ENCODE peak calls at places on chromosomes 16 and 17, in four cellular contexts. V, M, Q and F are unnamed samples.

GRCh38 chr16:65318138-65318537 is 196.3 kb upstream of the CDH11 start:
- DNase-seq in V (peak), M (no peak), Q (no peak), F (no peak)

GRCh38 chr16:83900611-83901010 is 1.7 kb downstream of the MLYCD start:
- DNase-seq in M (no peak), Q (no peak), V (no peak), F (no peak)

GRCh38 chr16:89442990-89443726 is 47.2 kb downstream of the ANKRD11 start:
- DNase-seq in M (peak), V (peak), Q (no peak), F (peak)

GRCh38 chr17:60971515-60972369 is 294.1 kb downstream of the BCAS3 start:
- DNase-seq in V (peak), Q (peak), M (peak), F (peak)

GRCh38 chr16:1961651-1962067 is 2.3 kb downstream of the NDUFB10 start:
- DNase-seq in V (no peak), Q (peak), M (peak), F (no peak)

GRCh38 chr16:84690088-84690819 is 9.5 kb upstream of the USP10 start:
- DNase-seq in M (no peak), Q (no peak), V (no peak), F (no peak)

GRCh38 chr16:14501331-14502255 is 128.5 kb downstream of the PARN start:
- DNase-seq in V (peak), Q (peak), M (peak), F (peak)

GRCh38 chr17:2337811-2338657 is 733 bp downstream of the SGSM2 start:
- DNase-seq in Q (peak), V (peak), M (peak), F (no peak)

GRCh38 chr16:65480276-65480675 is 358.4 kb upstream of the CDH11 start:
- DNase-seq in M (no peak), Q (no peak), V (no peak), F (no peak)

GRCh38 chr16:65769055-65769465 is 597.4 kb upstream of the CDH5 start:
- DNase-seq in Q (peak), M (no peak), V (no peak), F (no peak)

GRCh38 chr17:62187681-62188080 is 122.6 kb upstream of the MED13 start:
- DNase-seq in M (no peak), Q (no peak), V (peak), F (no peak)

GRCh38 chr17:12231027-12231682 is 210.5 kb downstream of the MAP2K4 start:
- DNase-seq in M (no peak), Q (no peak), V (no peak), F (no peak)

GRCh38 chr16:25037221-25037620 is 22.1 kb upstream of the ARHGAP17 start:
- DNase-seq in V (no peak), M (no peak), Q (no peak), F (no peak)

GRCh38 chr16:25950586-25951201 is 258.9 kb downstream of the HS3ST4 start:
- DNase-seq in M (no peak), Q (no peak), V (no peak), F (no peak)

GRCh38 chr17:3627768-3628167 is 8.3 kb downstream of the SHPK start:
- DNase-seq in Q (no peak), M (no peak), V (no peak), F (no peak)

GRCh38 chr17:3647769-3648540 is 11.4 kb downstream of the CTNS start:
- DNase-seq in Q (no peak), M (peak), V (peak), F (peak)

GRCh38 chr17:82875418-82875856 is 35.6 kb upstream of the ZNF750 start:
- DNase-seq in Q (no peak), V (no peak), M (peak), F (no peak)

GRCh38 chr17:56912105-56912999 is 1.5 kb downstream of the TRIM25 start:
- DNase-seq in Q (no peak), V (no peak), M (peak), F (no peak)

GRCh38 chr17:17564896-17565295 is 26.6 kb downstream of the PEMT start:
- DNase-seq in M (no peak), Q (no peak), V (no peak), F (no peak)

GRCh38 chr17:55210292-55210691 is 54.5 kb upstream of the HLF start:
- DNase-seq in Q (no peak), M (no peak), V (peak), F (no peak)

GRCh38 chr16:15777533-15778203 is 79.2 kb downstream of the MYH11 start:
- DNase-seq in M (peak), Q (peak), V (peak), F (peak)

GRCh38 chr17:45784583-45785372 is 658 bp downstream of the CRHR1 start:
- DNase-seq in M (peak), Q (peak), V (peak), F (no peak)

GRCh38 chr17:30415491-30415890 is 36.8 kb downstream of the CPD start:
- DNase-seq in M (no peak), V (no peak), Q (no peak), F (no peak)

GRCh38 chr16:66207139-66207863 is 159.2 kb upstream of the CDH5 start:
- DNase-seq in M (no peak), V (no peak), Q (no peak), F (no peak)

GRCh38 chr16:1707193-1707790 is 1.3 kb downstream of the MAPK8IP3 start:
- DNase-seq in Q (peak), M (peak), V (peak), F (no peak)

GRCh38 chr17:17377071-17377487 is 73.9 kb downstream of the NT5M start:
- DNase-seq in M (no peak), Q (no peak), V (peak), F (no peak)

GRCh38 chr16:80197790-80198201 is 343.0 kb upstream of the DYNLRB2 start:
- DNase-seq in M (peak), Q (no peak), V (no peak), F (no peak)

GRCh38 chr17:2120550-2121335 is 65.8 kb downstream of the HIC1 start:
- DNase-seq in Q (no peak), V (no peak), M (no peak), F (no peak)

GRCh38 chr17:48551601-48552452 is 6.9 kb upstream of the HOXB2 start:
- DNase-seq in Q (no peak), M (no peak), V (no peak), F (no peak)

GRCh38 chr17:7380321-7380720 is 568 bp upstream of the TNK1 start:
- DNase-seq in V (peak), Q (no peak), M (no peak), F (no peak)

GRCh38 chr16:79554912-79555311 is 45.6 kb downstream of the MAF start:
- DNase-seq in M (no peak), Q (no peak), V (no peak), F (no peak)

GRCh38 chr17:51869387-51869786 is 289.1 kb downstream of the CA10 start:
- DNase-seq in V (no peak), M (peak), Q (no peak), F (no peak)

GRCh38 chr17:9016941-9017552 is 4.3 kb upstream of the NTN1 start:
- DNase-seq in V (no peak), Q (no peak), M (no peak), F (no peak)

GRCh38 chr17:55601874-55602364 is 90.7 kb upstream of the SMIM36 start:
- DNase-seq in V (peak), M (peak), Q (peak), F (peak)

DNA sequence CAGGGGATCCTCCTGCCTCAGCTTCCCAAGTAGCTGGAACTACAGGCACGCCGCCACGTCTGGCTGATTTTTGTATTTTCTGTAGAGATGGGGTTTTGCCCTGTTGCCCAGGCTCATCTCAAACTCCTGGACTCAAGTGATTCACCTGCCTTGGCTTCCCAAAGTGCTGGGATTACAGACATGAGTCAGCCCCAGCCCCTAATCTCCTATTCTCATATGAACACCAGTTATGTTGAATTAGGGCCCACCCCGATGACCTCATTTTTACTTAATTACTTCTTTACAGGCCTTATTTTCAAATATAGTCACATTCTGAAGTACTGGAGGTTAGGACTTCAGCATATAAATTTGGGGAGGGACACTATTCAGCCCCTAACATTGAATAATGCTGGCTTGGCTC is 49.2 kb downstream of the ZNRF1 start:
- DNase-seq in V (no peak), Q (no peak), M (no peak), F (no peak)
- TF ChIP-seq ZBTB33 in V (no peak), Q (no peak), M (no peak), F (no peak)

GRCh38 chr16:49491736-49492089 is 118.1 kb downstream of the C16orf78 start:
- DNase-seq in Q (no peak), M (no peak), V (no peak), F (peak)
- H2AFZ ChIP-seq in Q (no peak), M (no peak), V (no peak), F (peak)

DNA sequence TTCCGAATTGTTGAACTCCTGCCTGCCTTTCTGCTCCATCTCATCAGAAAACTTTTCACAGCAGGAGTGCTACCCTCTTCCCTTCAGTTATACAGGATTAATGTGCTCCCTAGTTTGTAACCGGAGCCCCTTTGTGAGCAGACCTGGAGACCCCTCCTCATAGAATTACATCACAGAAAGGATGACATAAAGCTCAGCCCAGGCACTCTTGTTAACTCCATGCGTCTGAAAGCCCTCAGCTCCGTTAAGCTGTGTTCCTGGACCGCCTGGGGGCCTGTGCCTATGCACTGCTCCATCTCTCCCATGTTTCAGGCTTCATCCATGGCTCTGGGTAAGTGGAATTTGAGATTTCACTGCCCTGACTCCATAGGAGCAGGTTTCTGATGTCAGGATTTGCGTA is 7.6 kb downstream of the WSCD1 start:
- DNase-seq in Q (no peak), M (no peak), V (no peak), F (no peak)
- TF ChIP-seq ZBTB33 in Q (no peak), M (no peak), V (no peak), F (no peak)

GRCh38 chr17:75238684-75239191 is 22.7 kb downstream of the GGA3 start:
- DNase-seq in M (peak), V (peak), Q (peak), F (peak)
- H2AFZ ChIP-seq in M (no peak), V (no peak), Q (no peak), F (no peak)

DNA sequence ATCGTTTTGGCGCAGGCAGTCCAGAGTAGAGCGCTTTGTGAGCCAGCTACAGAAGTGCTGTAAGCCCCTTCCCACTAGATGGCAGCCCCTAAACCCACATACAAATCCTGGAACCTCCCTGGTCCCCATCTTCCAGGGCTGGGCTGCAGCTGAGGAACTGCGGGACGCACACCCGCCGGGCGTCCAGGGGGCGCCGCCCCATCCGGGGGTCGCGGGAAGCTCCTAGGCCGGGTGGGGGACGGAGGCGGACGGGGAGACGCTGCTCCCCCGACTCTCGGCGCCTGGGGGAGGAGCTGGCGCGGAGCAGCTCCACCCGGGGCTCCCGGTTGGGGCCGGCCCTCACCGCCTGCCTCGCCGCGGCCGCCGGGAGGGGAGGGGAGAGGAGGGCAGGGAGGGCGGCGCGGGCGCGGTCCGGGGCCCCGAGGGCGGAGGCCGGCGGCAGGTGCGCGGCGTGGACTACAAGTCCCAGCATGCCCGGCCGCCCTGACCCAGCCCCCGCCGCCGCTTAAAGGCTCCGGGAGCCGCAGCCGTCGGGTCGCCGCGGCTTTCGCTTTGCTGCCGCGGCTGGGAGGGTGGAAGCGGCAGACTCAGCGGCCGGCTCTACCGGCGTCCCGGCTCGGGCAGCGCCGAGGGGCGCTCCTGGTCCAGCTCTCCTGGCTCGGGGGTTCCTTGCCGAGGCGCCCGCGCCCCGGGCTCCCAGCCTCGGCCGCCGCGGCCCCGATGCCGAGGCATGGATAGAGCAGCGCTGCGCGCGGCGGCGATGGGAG is at the start of gene KSR1:
- DNase-seq in V (peak), M (peak), Q (peak), F (peak)
- TF ChIP-seq ZBTB33 in V (no peak), M (no peak), Q (no peak), F (no peak)

DNA sequence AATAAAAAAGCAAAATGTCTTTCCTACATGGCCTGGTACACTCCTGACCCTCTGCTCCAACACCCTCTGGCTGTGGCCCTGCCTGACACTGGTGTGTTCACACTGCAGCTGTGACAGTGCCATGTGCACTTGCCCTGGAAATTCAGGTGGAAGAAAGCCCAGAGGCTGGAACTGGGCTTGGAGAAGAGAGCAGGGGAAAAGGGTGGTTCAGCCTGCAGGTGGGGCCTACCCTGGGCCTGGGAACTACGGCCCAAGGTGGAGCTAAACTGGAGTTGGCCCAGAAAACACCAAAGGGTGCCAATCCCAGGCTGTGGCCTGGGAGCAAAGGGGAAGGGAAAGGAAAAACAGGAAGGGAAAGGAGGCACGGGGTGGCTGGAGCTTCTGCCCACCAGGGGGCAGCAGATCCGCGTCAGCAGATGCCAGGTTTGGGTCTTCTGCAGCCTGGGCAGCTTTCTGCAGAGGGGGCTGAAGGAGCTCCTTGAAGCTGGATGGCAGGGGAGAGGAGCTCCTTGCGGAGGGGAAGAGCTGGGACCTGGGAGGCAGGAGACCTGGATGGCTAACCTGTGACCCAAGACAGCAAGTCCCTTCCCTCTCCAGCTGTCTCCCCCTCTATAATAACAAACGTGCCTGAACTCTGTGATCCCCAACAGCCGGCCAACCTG is 15.4 kb upstream of the CTCF start:
- DNase-seq in V (peak), Q (peak), M (peak), F (peak)
- H2AFZ ChIP-seq in V (no peak), Q (no peak), M (no peak), F (no peak)

GRCh38 chr16:17921357-17921978 is 415.1 kb downstream of the NPIPA8 start:
- DNase-seq in Q (peak), V (peak), M (peak), F (peak)
- TF ChIP-seq ZBTB33 in Q (no peak), V (no peak), M (no peak), F (no peak)

GRCh38 chr16:88377961-88378360 is 4.8 kb upstream of the ZNF469 start:
- DNase-seq in Q (no peak), M (no peak), V (no peak), F (no peak)

GRCh38 chr16:88379694-88380040 is 3.1 kb upstream of the ZNF469 start:
- DNase-seq in V (peak), M (no peak), Q (no peak), F (no peak)

GRCh38 chr16:88378836-88379693 is 3.7 kb upstream of the ZNF469 start:
- DNase-seq in M (no peak), Q (no peak), V (peak), F (no peak)

GRCh38 chr16:88376835-88377726 is 5.7 kb upstream of the ZNF469 start:
- DNase-seq in Q (no peak), V (peak), M (no peak), F (no peak)

DNA sequence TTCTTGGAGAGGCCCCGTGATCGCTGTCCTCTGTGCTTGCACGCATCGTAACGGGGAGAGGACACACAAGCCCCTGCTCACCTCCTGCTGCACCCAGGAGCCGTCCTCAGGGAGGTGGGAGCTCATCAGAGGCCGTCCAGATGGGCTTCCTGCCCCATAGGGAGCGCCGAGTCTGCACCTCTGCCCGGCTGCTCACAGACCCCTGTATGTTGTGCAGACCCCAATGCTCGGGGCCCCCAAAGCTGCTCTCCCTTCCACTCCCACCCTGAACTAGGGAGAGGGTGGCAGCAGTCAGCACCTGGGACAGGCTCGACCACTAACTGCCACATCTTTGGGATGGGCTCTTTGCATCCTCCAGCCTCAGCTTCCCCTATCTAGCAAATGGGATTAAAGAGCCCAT is 4.4 kb upstream of the ZNF469 start:
- DNase-seq in M (no peak), V (no peak), Q (no peak), F (no peak)
- H2AFZ ChIP-seq in M (no peak), V (no peak), Q (no peak), F (no peak)

DNA sequence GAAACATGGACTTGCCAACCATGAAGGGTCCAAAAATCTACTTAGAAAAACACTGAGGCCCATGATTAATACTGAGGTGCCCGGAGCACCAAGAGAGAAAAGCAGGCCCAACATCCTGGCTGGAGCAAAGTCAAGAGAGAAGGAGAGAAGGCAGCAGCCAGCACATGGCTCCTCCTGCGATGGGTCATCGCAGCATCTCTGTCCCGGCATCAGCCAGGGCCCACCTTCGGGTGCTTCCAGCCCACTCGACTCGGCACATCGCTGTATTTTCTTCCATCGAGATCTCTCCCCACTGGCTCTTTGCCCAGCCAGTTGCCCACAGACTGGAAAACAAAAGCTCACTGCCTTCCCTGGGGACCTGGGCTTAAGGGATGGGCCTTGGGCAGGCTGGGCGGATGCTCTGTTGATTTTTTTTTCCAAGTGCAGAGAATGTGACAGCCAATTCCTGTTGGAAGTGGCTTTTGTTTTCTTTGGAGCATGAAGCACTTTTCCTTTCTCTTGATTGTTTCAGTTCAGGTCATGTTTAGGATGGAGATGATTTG is 58.1 kb downstream of the CYB5B start:
- DNase-seq in M (no peak), V (no peak), Q (no peak), F (no peak)
- TF ChIP-seq ZBTB33 in M (no peak), V (no peak), Q (no peak), F (no peak)